ENCODE peak calls at places on chromosomes 1 and 21, in six cellular contexts. V is left ventricle myocardium inferior, X is PC-3, Q is epithelial cell of proximal tubule, J is foreskin fibroblast, D is breast epithelium. C is an unnamed sample.

GRCh38 chr1:199404191-199404590 is 623.3 kb upstream of the NR5A2 start:
- DNase-seq in V (no peak), X (no peak), Q (no peak), J (peak; percentile 33), D (no peak), C (peak; percentile 21)

GRCh38 chr1:117683571-117684285 is 77.9 kb downstream of the TENT5C start:
- DNase-seq in V (peak; percentile 33), X (no peak), Q (no peak), J (no peak), D (no peak), C (no peak)

GRCh38 chr1:37999434-38000232 is 5.7 kb downstream of the FHL3 start:
- DNase-seq in V (peak; percentile 66), X (peak; percentile 34), Q (no peak), J (peak; percentile 39), D (no peak), C (no peak)

GRCh38 chr21:36589352-36589971 is 109.5 kb upstream of the SIM2 start:
- DNase-seq in V (no peak), X (peak; percentile 70), Q (no peak), J (peak; percentile 20), D (no peak), C (peak; percentile 35)

GRCh38 chr1:207935166-207935583 is 24.2 kb upstream of the CD34 start:
- DNase-seq in V (no peak), X (no peak), Q (no peak), J (no peak), D (no peak), C (no peak)

GRCh38 chr1:206843626-206844025 is 21.8 kb upstream of the IL20 start:
- DNase-seq in V (no peak), X (no peak), Q (no peak), J (no peak), D (no peak), C (no peak)

GRCh38 chr21:17612565-17613241 is at the start of gene BTG3:
- DNase-seq in V (peak; percentile 80), X (peak; percentile 50), Q (no peak), J (peak; percentile 78), D (peak; percentile 61), C (peak; percentile 78)

GRCh38 chr1:40652979-40653378 is 12.5 kb downstream of the RIMS3 start:
- DNase-seq in V (no peak), X (no peak), Q (no peak), J (no peak), D (no peak), C (peak; percentile 77)

GRCh38 chr1:29415156-29415830 is 179.0 kb downstream of the PTPRU start:
- DNase-seq in V (no peak), X (peak; percentile 51), Q (no peak), J (no peak), D (no peak), C (no peak)

GRCh38 chr1:158943059-158943458 is 11.7 kb downstream of the PYHIN1 start:
- DNase-seq in V (no peak), X (peak; percentile 5), Q (no peak), J (no peak), D (no peak), C (peak; percentile 70)

GRCh38 chr1:226569879-226570547 is 21.4 kb downstream of the STUM start:
- DNase-seq in V (no peak), X (peak; percentile 53), Q (no peak), J (no peak), D (no peak), C (no peak)

GRCh38 chr1:226631229-226632000 is 82.9 kb downstream of the STUM start:
- DNase-seq in V (no peak), X (no peak), Q (no peak), J (no peak), D (no peak), C (no peak)

GRCh38 chr1:88544166-88544565 is 139.9 kb upstream of the PKN2 start:
- DNase-seq in V (no peak), X (no peak), Q (no peak), J (no peak), D (no peak), C (no peak)

GRCh38 chr21:43206231-43207042 is 37.6 kb downstream of the CRYAA start:
- DNase-seq in V (no peak), X (no peak), Q (no peak), J (no peak), D (peak; percentile 35), C (no peak)

GRCh38 chr1:233518344-233518743 is 95.6 kb upstream of the KCNK1 start:
- DNase-seq in V (no peak), X (peak; percentile 85), Q (peak; percentile 6), J (no peak), D (no peak), C (peak; percentile 53)

GRCh38 chr1:95006681-95007080 is 66.1 kb downstream of the ALG14 start:
- DNase-seq in V (no peak), X (no peak), Q (no peak), J (peak; percentile 40), D (no peak), C (no peak)

GRCh38 chr1:228870041-228870713 is 134.9 kb downstream of the RHOU start:
- DNase-seq in V (no peak), X (no peak), Q (no peak), J (no peak), D (no peak), C (no peak)

GRCh38 chr1:224929335-224930237 is at the start of gene DNAH14:
- DNase-seq in V (peak; percentile 52), X (peak; percentile 94), Q (peak; percentile 18), J (peak; percentile 68), D (peak; percentile 80), C (peak; percentile 56)

GRCh38 chr1:92695104-92695503 is 89.8 kb downstream of the EVI5 start:
- DNase-seq in V (no peak), X (no peak), Q (no peak), J (no peak), D (no peak), C (no peak)

GRCh38 chr1:33270379-33270778 is 14.1 kb downstream of the ZNF362 start:
- DNase-seq in V (no peak), X (no peak), Q (no peak), J (no peak), D (no peak), C (no peak)

GRCh38 chr1:67735806-67736627 is 51.0 kb downstream of the GADD45A start:
- DNase-seq in V (peak; percentile 73), X (peak; percentile 61), Q (peak; percentile 91), J (peak; percentile 87), D (peak; percentile 58), C (peak; percentile 90)

DNA sequence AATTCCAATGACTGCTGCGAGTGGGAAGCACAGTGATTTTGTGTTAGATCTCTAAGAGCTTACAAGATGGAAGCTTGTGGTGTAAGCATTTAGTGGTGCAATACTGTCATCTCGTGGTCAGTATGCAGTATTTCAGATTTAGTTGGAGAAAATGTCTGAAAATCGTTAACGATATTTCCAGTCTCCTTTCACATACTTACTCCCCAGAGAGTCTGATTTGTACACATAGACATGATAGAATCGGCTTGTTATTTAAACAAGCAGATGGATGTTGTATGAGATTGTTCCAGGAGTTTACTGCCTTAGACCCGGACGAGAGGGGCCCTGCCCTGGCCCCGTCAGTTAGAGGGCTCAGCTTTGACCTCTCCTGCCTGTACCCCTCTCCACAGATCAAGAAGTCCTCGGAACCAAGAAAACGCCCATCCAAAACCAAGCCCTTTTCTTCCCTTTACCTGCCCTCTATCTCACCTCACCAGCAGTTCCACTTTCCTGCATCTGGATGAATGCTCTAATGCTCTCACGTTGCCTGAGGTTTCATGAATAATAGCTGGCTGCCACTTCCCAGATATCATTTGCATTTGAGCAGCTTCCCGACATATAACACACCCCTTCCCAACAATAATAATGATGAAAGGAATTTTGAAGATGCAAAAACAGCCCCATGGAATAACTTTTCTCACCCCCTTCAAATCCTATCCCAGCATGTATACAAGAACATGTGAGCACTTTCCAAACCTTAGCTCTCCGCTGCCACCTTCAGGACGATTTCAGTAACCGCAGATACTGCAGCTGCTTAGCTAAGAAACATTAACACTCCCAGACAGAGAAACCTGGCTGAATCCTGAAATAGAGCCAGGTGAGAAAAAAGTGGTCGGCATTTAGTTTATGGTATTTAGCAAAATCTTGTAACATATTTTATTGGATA is 247.3 kb downstream of the LTN1 start:
- DNase-seq in V (peak; percentile 66), X (peak; percentile 92), Q (peak; percentile 79), J (peak; percentile 75), D (peak; percentile 68), C (peak; percentile 87)
- H3K4me3 ChIP-seq in V (peak overlapping the region; percentile 63), X (peak overlapping the region; percentile 63), Q (peak overlapping the region; percentile 44), J (peak overlapping the region; percentile 40), D (peak overlapping the region; percentile 41), C (peak overlapping the region; percentile 54)

DNA sequence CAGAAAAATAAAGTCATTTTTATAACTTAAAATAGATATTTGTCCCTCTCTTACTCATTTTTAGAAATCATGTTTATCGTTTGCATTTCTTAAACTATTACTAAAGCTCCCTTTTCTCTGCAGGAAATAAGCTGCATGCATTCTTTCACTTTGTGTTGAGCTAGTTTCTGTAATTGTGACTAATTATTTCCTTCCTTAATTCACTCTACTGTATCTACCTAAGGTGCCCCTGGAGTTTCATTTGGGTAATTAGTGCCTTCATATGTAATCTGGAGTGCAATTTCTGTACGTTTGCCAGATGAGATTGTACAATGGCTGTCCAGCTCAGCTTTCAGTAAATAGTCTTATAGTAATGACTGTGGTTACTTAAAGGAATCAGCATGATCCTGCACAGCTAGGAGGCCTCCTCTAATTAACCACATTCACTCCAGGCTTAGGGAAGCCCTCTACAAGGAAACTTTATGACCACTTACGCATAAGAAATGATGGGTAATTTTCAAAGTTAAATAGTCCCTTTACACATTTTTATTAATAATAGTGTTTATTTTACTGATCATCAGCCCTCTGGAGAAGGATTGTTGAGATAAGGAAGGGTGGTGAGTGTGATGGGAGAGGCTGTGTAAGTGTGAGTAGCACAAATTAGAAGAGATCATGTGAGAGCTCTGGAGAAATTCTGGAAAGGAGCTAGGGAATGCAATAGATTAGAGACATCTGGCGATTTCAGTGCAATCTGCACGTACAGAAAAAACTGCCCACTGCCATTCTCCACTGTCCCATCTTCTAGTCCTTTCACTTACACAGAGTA is 86.8 kb downstream of the LRRC8C start:
- DNase-seq in V (no peak), X (no peak), Q (no peak), J (peak; percentile 50), D (no peak), C (peak; percentile 85)
- H3K4me3 ChIP-seq in V (no peak overlapping the region), X (peak overlapping the region; percentile 29), Q (no peak overlapping the region), J (peak overlapping the region; percentile 7), D (no peak overlapping the region), C (no peak overlapping the region)

DNA sequence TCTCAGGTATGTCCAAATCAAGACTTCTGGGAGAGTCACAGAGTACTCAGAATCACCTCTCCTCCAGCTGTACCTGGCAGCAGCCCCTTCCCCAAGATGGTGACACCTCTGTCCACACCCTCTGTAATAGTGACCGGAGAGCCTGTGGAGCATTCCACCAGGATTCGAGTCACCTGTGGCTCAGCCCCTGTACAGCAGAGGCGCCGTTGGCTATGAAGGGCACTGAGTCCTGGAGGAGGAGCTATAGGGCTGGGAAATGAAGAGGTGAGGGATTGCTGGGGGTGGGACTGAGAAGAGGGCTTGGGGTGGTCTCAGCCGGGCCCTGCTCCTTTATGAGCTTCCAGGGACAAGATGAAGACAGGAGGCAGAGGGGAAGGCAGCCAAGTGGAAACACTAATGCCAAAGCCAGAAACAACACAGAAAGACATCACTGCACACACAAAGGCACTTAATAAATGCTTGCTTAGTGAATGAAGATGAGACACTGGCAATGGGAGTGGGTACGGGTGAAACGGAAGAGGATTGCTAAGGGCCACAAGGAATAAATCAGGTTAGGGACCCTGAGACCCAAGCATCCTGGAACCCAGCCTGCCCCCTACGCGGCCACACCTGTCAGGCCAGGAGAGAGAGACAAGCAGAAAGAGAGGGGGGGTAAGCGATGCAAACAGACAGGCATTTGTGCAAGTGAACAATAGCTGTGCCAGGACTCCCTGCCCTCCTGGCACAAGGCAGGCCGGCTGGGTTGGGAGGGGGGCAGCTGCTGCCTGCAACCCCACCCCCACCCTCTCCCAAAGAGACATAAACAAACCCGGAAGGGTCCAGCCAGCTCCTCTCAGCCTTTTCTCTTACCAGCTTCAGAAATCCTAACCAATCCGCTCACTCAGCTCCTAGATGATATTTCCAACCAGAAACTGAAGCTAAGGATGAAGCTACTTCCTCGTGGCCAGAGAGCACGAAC is 3.9 kb downstream of the ARHGEF2 start:
- DNase-seq in V (no peak), X (no peak), Q (no peak), J (no peak), D (no peak), C (no peak)
- H3K4me3 ChIP-seq in V (peak overlapping the region; percentile 77), X (peak overlapping the region; percentile 97), Q (peak overlapping the region; percentile 97), J (peak overlapping the region; percentile 77), D (peak overlapping the region; percentile 87), C (no peak overlapping the region)

GRCh38 chr1:15620890-15621682 is 3.8 kb downstream of the DDI2 start:
- DNase-seq in V (no peak), X (no peak), Q (no peak), J (no peak), D (no peak), C (no peak)
- H3K4me3 ChIP-seq in V (peak overlapping the region; percentile 98), X (peak overlapping the region; percentile 46), Q (no peak overlapping the region), J (no peak overlapping the region), D (no peak overlapping the region), C (no peak overlapping the region)